ENCODE peak calls at places on chromosome X, in six cellular contexts. C is IMR-90, P is A549, I is H1, G is HepG2, E is HCT116. U is an unnamed sample.
A peak's percentile ranks its signal among the peaks of the same experiment; 100 is the strongest.

GRCh38 chrX:12421918-12422317 is 283.6 kb downstream of the FRMPD4 start:
- DNase-seq in G (no peak), I (no peak), C (peak; percentile 7), E (no peak), P (no peak), U (no peak)

GRCh38 chrX:46617906-46618305 is 44.3 kb downstream of the CHST7 start:
- DNase-seq in I (no peak), P (no peak), E (no peak), C (no peak), G (no peak), U (no peak)

GRCh38 chrX:106286053-106286650 is 118.0 kb downstream of the PWWP3B start:
- DNase-seq in I (no peak), G (peak; percentile 50), P (no peak), C (no peak), E (peak; percentile 22), U (no peak)

GRCh38 chrX:150411656-150412055 is 48.5 kb downstream of the MAMLD1 start:
- DNase-seq in C (no peak), E (no peak), P (no peak), G (no peak), I (no peak), U (no peak)

GRCh38 chrX:140507223-140507981 is 2.5 kb upstream of the SOX3 start:
- DNase-seq in I (no peak), E (no peak), P (no peak), G (no peak), C (no peak), U (no peak)

GRCh38 chrX:5051831-5052491 is 1176.7 kb downstream of the NLGN4X start:
- DNase-seq in P (peak; percentile 71), I (no peak), E (no peak), C (no peak), G (no peak), U (no peak)

GRCh38 chrX:15107367-15107988 is 162.4 kb downstream of the ASB9 start:
- DNase-seq in C (no peak), G (no peak), E (no peak), P (peak; percentile 18), I (no peak), U (no peak)

GRCh38 chrX:39242187-39242586 is 440.9 kb downstream of the MID1IP1 start:
- DNase-seq in I (no peak), G (peak; percentile 14), P (peak; percentile 41), C (no peak), E (peak; percentile 12), U (peak; percentile 53)

GRCh38 chrX:22889824-22890223 is 109.9 kb upstream of the DDX53 start:
- DNase-seq in C (no peak), G (no peak), I (no peak), P (no peak), E (no peak), U (no peak)

GRCh38 chrX:53374222-53374820 is 48.1 kb downstream of the SMC1A start:
- DNase-seq in E (no peak), G (no peak), P (no peak), I (no peak), C (peak; percentile 51), U (peak; percentile 71)

GRCh38 chrX:7109838-7110793 is 37.4 kb upstream of the STS start:
- DNase-seq in G (no peak), I (no peak), C (no peak), P (no peak), E (no peak), U (no peak)

GRCh38 chrX:46381630-46382029 is 163.6 kb downstream of the ZNF674 start:
- DNase-seq in C (peak; percentile 17), G (peak; percentile 6), P (peak; percentile 48), E (peak; percentile 8), I (no peak), U (peak; percentile 5)

GRCh38 chrX:133229361-133229760 is 11.2 kb upstream of the TFDP3 start:
- DNase-seq in C (peak; percentile 17), I (no peak), G (no peak), E (peak; percentile 50), P (no peak), U (no peak)

GRCh38 chrX:110317079-110317819 is 636 bp downstream of the AMMECR1 start:
- DNase-seq in E (no peak), P (peak; percentile 2), C (no peak), G (no peak), I (no peak), U (no peak)

GRCh38 chrX:40120838-40121580 is 23.3 kb upstream of the BCOR start:
- DNase-seq in P (no peak), C (no peak), E (no peak), I (no peak), G (no peak), U (no peak)

GRCh38 chrX:23511783-23512182 is 155.5 kb upstream of the PRDX4 start:
- DNase-seq in C (no peak), P (no peak), G (no peak), I (no peak), E (no peak), U (no peak)

GRCh38 chrX:12065251-12065650 is 73.0 kb upstream of the FRMPD4 start:
- DNase-seq in I (peak; percentile 3), C (peak; percentile 28), P (peak; percentile 25), G (no peak), E (no peak), U (no peak)

GRCh38 chrX:74389016-74389415 is 32.3 kb upstream of the SLC16A2 start:
- DNase-seq in I (no peak), E (no peak), G (no peak), C (no peak), P (peak; percentile 3), U (no peak)

GRCh38 chrX:141439651-141440050 is 144.9 kb downstream of the SPANXA1 start:
- DNase-seq in P (no peak), G (no peak), C (peak; percentile 1), I (no peak), E (no peak), U (no peak)

GRCh38 chrX:70042399-70043371 is 7.1 kb downstream of the AWAT2 start:
- DNase-seq in G (peak; percentile 18), I (no peak), E (peak; percentile 12), C (peak; percentile 42), P (peak; percentile 30), U (peak; percentile 24)

GRCh38 chrX:113058634-113059033 is 218.0 kb upstream of the AMOT start:
- DNase-seq in G (no peak), E (no peak), P (no peak), I (no peak), C (no peak), U (no peak)

GRCh38 chrX:22800360-22800759 is 199.4 kb upstream of the DDX53 start:
- DNase-seq in I (no peak), E (no peak), C (peak; percentile 89), P (peak; percentile 39), G (no peak), U (no peak)

GRCh38 chrX:150575415-150575814 is 7.0 kb downstream of the MTM1 start:
- DNase-seq in C (peak; percentile 33), I (no peak), G (no peak), E (peak; percentile 72), P (peak; percentile 36), U (no peak)

GRCh38 chrX:119734897-119735339 is 23.5 kb upstream of the SOWAHD start:
- DNase-seq in I (no peak), P (no peak), G (no peak), C (no peak), E (no peak), U (no peak)

GRCh38 chrX:38803286-38803608 is 2.0 kb downstream of the MID1IP1 start:
- DNase-seq in I (no peak), P (no peak), E (no peak), G (no peak), C (no peak), U (no peak)

GRCh38 chrX:16640823-16641222 is 9.1 kb upstream of the S100G start:
- DNase-seq in P (no peak), E (no peak), C (no peak), I (no peak), G (no peak), U (no peak)

GRCh38 chrX:130100180-130100579 is 10.1 kb downstream of the ELF4 start:
- DNase-seq in P (no peak), G (no peak), C (no peak), I (no peak), E (no peak), U (no peak)

GRCh38 chrX:30957753-30958152 is 68.7 kb upstream of the TAB3 start:
- DNase-seq in C (peak; percentile 1), P (peak; percentile 37), I (no peak), G (peak; percentile 20), E (no peak), U (no peak)

GRCh38 chrX:41478397-41478911 is 31.3 kb downstream of the NYX start:
- DNase-seq in P (no peak), G (no peak), E (no peak), C (no peak), I (no peak), U (no peak)
- TF ChIP-seq CEBPB in P (no peak), G (no peak), E (no peak), C (no peak), I (no peak), U (no peak)

DNA sequence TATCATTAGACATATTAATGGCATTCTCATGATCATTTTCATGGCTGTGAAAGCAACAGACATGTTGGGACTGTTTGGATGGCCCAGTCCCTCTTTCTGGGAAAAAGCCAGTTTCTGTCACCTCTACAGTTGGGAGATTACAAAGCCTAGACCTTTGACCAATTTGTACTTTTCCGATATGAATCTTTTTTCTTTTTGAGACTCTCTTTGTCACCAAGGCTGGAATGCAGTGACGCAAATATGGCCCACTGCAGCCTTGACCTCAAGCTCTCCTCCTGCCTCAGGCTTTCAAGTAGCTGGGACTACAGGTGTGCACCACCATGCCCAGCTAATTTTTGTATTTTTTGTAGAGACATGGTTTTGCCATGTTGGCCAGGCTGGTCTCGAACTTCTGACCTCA is 9.4 kb downstream of the TBC1D25 start:
- DNase-seq in P (no peak), G (peak; percentile 72), C (no peak), E (no peak), I (no peak), U (no peak)
- TF ChIP-seq CEBPB in P (no peak), G (no peak), C (no peak), E (no peak), I (no peak), U (no peak)

DNA sequence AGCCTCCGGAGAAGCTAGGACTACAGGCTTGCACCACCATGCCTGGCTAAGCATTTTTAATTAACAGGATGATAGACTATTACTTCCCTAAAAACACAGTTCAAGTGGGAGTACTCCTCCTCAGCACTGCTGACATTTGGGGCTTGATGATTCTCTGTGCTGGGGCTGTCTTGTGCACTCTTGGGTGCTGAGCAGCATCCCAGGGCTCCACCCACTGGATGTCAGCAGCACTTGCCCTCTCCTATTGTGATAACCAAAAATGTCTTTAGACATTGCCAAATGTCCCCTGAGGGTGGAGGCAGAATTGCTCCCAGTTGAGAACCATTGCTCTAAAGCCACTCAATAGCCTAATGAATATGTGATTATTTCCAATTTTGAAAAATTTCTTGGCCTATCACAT is 60.4 kb downstream of the CLCN4 start:
- DNase-seq in I (no peak), E (no peak), C (no peak), P (peak; percentile 16), G (no peak), U (no peak)
- TF ChIP-seq CEBPB in I (no peak), E (no peak), C (no peak), P (no peak), G (no peak), U (no peak)

DNA sequence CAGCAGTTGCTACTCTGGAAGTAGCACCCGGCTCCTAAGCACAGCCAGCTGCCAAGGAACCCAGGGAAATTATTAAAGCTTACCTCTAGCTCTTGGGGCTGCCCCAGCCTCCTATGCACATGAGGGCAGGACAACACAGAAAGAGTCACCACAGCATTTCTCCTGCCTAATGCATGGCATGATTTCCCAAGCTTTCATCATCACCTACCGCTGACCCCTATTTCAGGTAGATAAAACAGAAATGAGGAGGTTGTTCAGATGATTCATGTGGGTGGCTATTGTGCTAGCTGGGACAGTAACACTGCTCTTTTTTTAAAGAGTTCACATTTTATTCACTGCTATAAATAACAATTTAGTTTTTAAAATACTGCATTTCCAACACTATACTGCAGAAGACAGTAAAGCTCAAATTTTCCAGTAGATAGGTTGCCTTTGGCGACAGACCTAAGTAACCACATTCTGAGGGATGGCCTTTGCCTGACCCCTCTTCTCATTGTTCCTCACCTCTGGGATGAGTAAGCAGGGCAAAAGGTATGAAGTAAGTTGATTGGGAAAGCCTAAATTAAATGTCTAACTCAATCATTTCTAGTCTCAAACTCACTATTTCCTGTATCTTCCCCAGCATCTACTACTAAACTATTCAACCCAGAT is 16.7 kb downstream of the CASK start:
- DNase-seq in C (no peak), I (no peak), P (peak; percentile 1), G (no peak), E (peak; percentile 52), U (no peak)
- TF ChIP-seq CEBPB in C (no peak), I (no peak), P (no peak), G (no peak), E (peak; percentile 92), U (no peak)